ENCODE peak calls at places on chromosomes 4 and X, in eight cellular contexts. One of them, this sample, is unnamed.

GRCh38 chr4:145061325-145061920 is 36.6 kb downstream of the ANAPC10 start:
- DNase-seq in right lobe of liver: no peak
- DNase-seq in GM12864: peak; percentile 35
- DNase-seq in HepG2: peak; percentile 41
- DNase-seq in esophagus muscularis mucosa: no peak
- DNase-seq in dorsolateral prefrontal cortex: no peak
- DNase-seq in cardiac fibroblast: peak; percentile 79
- DNase-seq in heart left ventricle: no peak
- DNase-seq in this sample: peak; percentile 61

GRCh38 chr4:25377572-25377882 is 464 bp downstream of the ANAPC4 start:
- DNase-seq in dorsolateral prefrontal cortex: no peak
- DNase-seq in right lobe of liver: no peak
- DNase-seq in HepG2: no peak
- DNase-seq in GM12864: no peak
- DNase-seq in heart left ventricle: no peak
- DNase-seq in cardiac fibroblast: no peak
- DNase-seq in esophagus muscularis mucosa: no peak
- DNase-seq in this sample: no peak

GRCh38 chr4:141246243-141246642 is 25.5 kb downstream of the ZNF330 start:
- DNase-seq in dorsolateral prefrontal cortex: no peak
- DNase-seq in esophagus muscularis mucosa: no peak
- DNase-seq in right lobe of liver: no peak
- DNase-seq in cardiac fibroblast: peak; percentile 76
- DNase-seq in HepG2: no peak
- DNase-seq in GM12864: no peak
- DNase-seq in heart left ventricle: no peak
- DNase-seq in this sample: peak; percentile 52

GRCh38 chrX:69214463-69214862 is 49.2 kb upstream of the PJA1 start:
- DNase-seq in heart left ventricle: no peak
- DNase-seq in GM12864: no peak
- DNase-seq in dorsolateral prefrontal cortex: no peak
- DNase-seq in HepG2: no peak
- DNase-seq in right lobe of liver: no peak
- DNase-seq in esophagus muscularis mucosa: no peak
- DNase-seq in cardiac fibroblast: no peak
- DNase-seq in this sample: no peak

GRCh38 chrX:132743086-132743485 is 215.3 kb downstream of the HS6ST2 start:
- DNase-seq in cardiac fibroblast: no peak
- DNase-seq in right lobe of liver: no peak
- DNase-seq in esophagus muscularis mucosa: no peak
- DNase-seq in HepG2: no peak
- DNase-seq in dorsolateral prefrontal cortex: no peak
- DNase-seq in GM12864: no peak
- DNase-seq in heart left ventricle: no peak
- DNase-seq in this sample: no peak

GRCh38 chrX:9316096-9316495 is 148.8 kb upstream of the TBL1X start:
- DNase-seq in dorsolateral prefrontal cortex: no peak
- DNase-seq in GM12864: no peak
- DNase-seq in right lobe of liver: no peak
- DNase-seq in HepG2: no peak
- DNase-seq in cardiac fibroblast: no peak
- DNase-seq in heart left ventricle: no peak
- DNase-seq in esophagus muscularis mucosa: no peak
- DNase-seq in this sample: no peak

GRCh38 chr4:87839309-87839946 is 6.7 kb downstream of the MEPE start:
- DNase-seq in esophagus muscularis mucosa: no peak
- DNase-seq in right lobe of liver: no peak
- DNase-seq in HepG2: no peak
- DNase-seq in heart left ventricle: no peak
- DNase-seq in cardiac fibroblast: peak; percentile 65
- DNase-seq in GM12864: no peak
- DNase-seq in dorsolateral prefrontal cortex: peak; percentile 63
- DNase-seq in this sample: peak; percentile 69

GRCh38 chrX:72254835-72255234 is 16.0 kb upstream of the ERCC6L start:
- DNase-seq in HepG2: no peak
- DNase-seq in dorsolateral prefrontal cortex: no peak
- DNase-seq in cardiac fibroblast: no peak
- DNase-seq in heart left ventricle: no peak
- DNase-seq in esophagus muscularis mucosa: no peak
- DNase-seq in GM12864: no peak
- DNase-seq in right lobe of liver: no peak
- DNase-seq in this sample: no peak

GRCh38 chr4:8547108-8547911 is 32.9 kb upstream of the GPR78 start:
- DNase-seq in heart left ventricle: peak; percentile 16
- DNase-seq in right lobe of liver: no peak
- DNase-seq in dorsolateral prefrontal cortex: no peak
- DNase-seq in HepG2: peak; percentile 12
- DNase-seq in esophagus muscularis mucosa: no peak
- DNase-seq in GM12864: no peak
- DNase-seq in cardiac fibroblast: peak; percentile 34
- DNase-seq in this sample: peak; percentile 26

GRCh38 chrX:125289920-125290319 is 29.8 kb upstream of the TEX13C start:
- DNase-seq in cardiac fibroblast: no peak
- DNase-seq in esophagus muscularis mucosa: no peak
- DNase-seq in heart left ventricle: no peak
- DNase-seq in right lobe of liver: no peak
- DNase-seq in GM12864: no peak
- DNase-seq in HepG2: no peak
- DNase-seq in dorsolateral prefrontal cortex: no peak
- DNase-seq in this sample: no peak

GRCh38 chr4:80097395-80098177 is 24.6 kb upstream of the ANTXR2 start:
- DNase-seq in dorsolateral prefrontal cortex: no peak
- DNase-seq in esophagus muscularis mucosa: no peak
- DNase-seq in cardiac fibroblast: peak; percentile 96
- DNase-seq in HepG2: no peak
- DNase-seq in GM12864: no peak
- DNase-seq in right lobe of liver: no peak
- DNase-seq in heart left ventricle: peak; percentile 56
- DNase-seq in this sample: peak; percentile 95

GRCh38 chr4:186021461-186022167 is 47.3 kb upstream of the TLR3 start:
- DNase-seq in dorsolateral prefrontal cortex: peak; percentile 44
- DNase-seq in heart left ventricle: no peak
- DNase-seq in HepG2: peak; percentile 30
- DNase-seq in right lobe of liver: no peak
- DNase-seq in esophagus muscularis mucosa: peak; percentile 45
- DNase-seq in GM12864: no peak
- DNase-seq in cardiac fibroblast: peak; percentile 68
- DNase-seq in this sample: peak; percentile 38

GRCh38 chr4:154586296-154587033 is 4.1 kb downstream of the FGA start:
- DNase-seq in HepG2: no peak
- DNase-seq in esophagus muscularis mucosa: no peak
- DNase-seq in heart left ventricle: no peak
- DNase-seq in right lobe of liver: peak; percentile 68
- DNase-seq in cardiac fibroblast: no peak
- DNase-seq in dorsolateral prefrontal cortex: no peak
- DNase-seq in GM12864: no peak
- DNase-seq in this sample: no peak

GRCh38 chrX:35166023-35166422 is 223.4 kb downstream of the FAM47B start:
- DNase-seq in cardiac fibroblast: no peak
- DNase-seq in esophagus muscularis mucosa: no peak
- DNase-seq in dorsolateral prefrontal cortex: no peak
- DNase-seq in GM12864: no peak
- DNase-seq in right lobe of liver: no peak
- DNase-seq in HepG2: no peak
- DNase-seq in heart left ventricle: no peak
- DNase-seq in this sample: no peak

GRCh38 chrX:113390531-113390930 is 549.9 kb upstream of the AMOT start:
- DNase-seq in heart left ventricle: no peak
- DNase-seq in right lobe of liver: no peak
- DNase-seq in cardiac fibroblast: no peak
- DNase-seq in HepG2: no peak
- DNase-seq in esophagus muscularis mucosa: no peak
- DNase-seq in dorsolateral prefrontal cortex: no peak
- DNase-seq in GM12864: no peak
- DNase-seq in this sample: no peak

GRCh38 chr4:154707877-154708276 is 35.9 kb upstream of the LRAT start:
- DNase-seq in HepG2: no peak
- DNase-seq in cardiac fibroblast: no peak
- DNase-seq in dorsolateral prefrontal cortex: peak; percentile 19
- DNase-seq in esophagus muscularis mucosa: no peak
- DNase-seq in heart left ventricle: no peak
- DNase-seq in GM12864: no peak
- DNase-seq in right lobe of liver: no peak
- DNase-seq in this sample: no peak

GRCh38 chr4:38287090-38287843 is 327.1 kb downstream of the PTTG2 start:
- DNase-seq in GM12864: no peak
- DNase-seq in dorsolateral prefrontal cortex: no peak
- DNase-seq in heart left ventricle: no peak
- DNase-seq in right lobe of liver: no peak
- DNase-seq in esophagus muscularis mucosa: no peak
- DNase-seq in cardiac fibroblast: no peak
- DNase-seq in HepG2: no peak
- DNase-seq in this sample: no peak

GRCh38 chr4:2790583-2791517 is 2.0 kb upstream of the SH3BP2 start:
- DNase-seq in cardiac fibroblast: no peak
- DNase-seq in esophagus muscularis mucosa: no peak
- DNase-seq in right lobe of liver: peak; percentile 94
- DNase-seq in heart left ventricle: no peak
- DNase-seq in dorsolateral prefrontal cortex: no peak
- DNase-seq in HepG2: no peak
- DNase-seq in GM12864: no peak
- DNase-seq in this sample: no peak

GRCh38 chrX:143781103-143781502 is 60.6 kb upstream of the SPANXN2 start:
- DNase-seq in GM12864: no peak
- DNase-seq in dorsolateral prefrontal cortex: no peak
- DNase-seq in HepG2: no peak
- DNase-seq in cardiac fibroblast: peak; percentile 2
- DNase-seq in right lobe of liver: no peak
- DNase-seq in heart left ventricle: no peak
- DNase-seq in esophagus muscularis mucosa: no peak
- DNase-seq in this sample: no peak
- TF ChIP-seq CTCF in GM12864: no peak
- TF ChIP-seq CTCF in dorsolateral prefrontal cortex: no peak
- TF ChIP-seq CTCF in HepG2: no peak
- TF ChIP-seq CTCF in cardiac fibroblast: no peak
- TF ChIP-seq CTCF in right lobe of liver: no peak
- TF ChIP-seq CTCF in heart left ventricle: no peak
- TF ChIP-seq CTCF in esophagus muscularis mucosa: no peak
- TF ChIP-seq CTCF in this sample: no peak

GRCh38 chrX:97399400-97399799 is 515.7 kb downstream of the RPA4 start:
- DNase-seq in right lobe of liver: no peak
- DNase-seq in cardiac fibroblast: peak; percentile 38
- DNase-seq in HepG2: no peak
- DNase-seq in heart left ventricle: no peak
- DNase-seq in GM12864: peak; percentile 45
- DNase-seq in dorsolateral prefrontal cortex: no peak
- DNase-seq in esophagus muscularis mucosa: no peak
- DNase-seq in this sample: peak; percentile 45
- H3K4me3 ChIP-seq in right lobe of liver: no peak overlapping the region
- H3K4me3 ChIP-seq in cardiac fibroblast: no peak overlapping the region
- H3K4me3 ChIP-seq in HepG2: no peak overlapping the region
- H3K4me3 ChIP-seq in heart left ventricle: no peak overlapping the region
- H3K4me3 ChIP-seq in GM12864: no peak overlapping the region
- H3K4me3 ChIP-seq in dorsolateral prefrontal cortex: no peak overlapping the region
- H3K4me3 ChIP-seq in esophagus muscularis mucosa: no peak overlapping the region
- H3K4me3 ChIP-seq in this sample: no peak overlapping the region

GRCh38 chrX:39935414-39936064 is 162.2 kb downstream of the BCOR start:
- DNase-seq in GM12864: no peak
- DNase-seq in esophagus muscularis mucosa: no peak
- DNase-seq in cardiac fibroblast: no peak
- DNase-seq in heart left ventricle: no peak
- DNase-seq in dorsolateral prefrontal cortex: no peak
- DNase-seq in HepG2: peak; percentile 42
- DNase-seq in right lobe of liver: no peak
- DNase-seq in this sample: no peak
- TF ChIP-seq CTCF in GM12864: no peak
- TF ChIP-seq CTCF in esophagus muscularis mucosa: no peak
- TF ChIP-seq CTCF in cardiac fibroblast: no peak
- TF ChIP-seq CTCF in heart left ventricle: no peak
- TF ChIP-seq CTCF in dorsolateral prefrontal cortex: no peak
- TF ChIP-seq CTCF in HepG2: peak; percentile 69
- TF ChIP-seq CTCF in right lobe of liver: no peak
- TF ChIP-seq CTCF in this sample: no peak

DNA sequence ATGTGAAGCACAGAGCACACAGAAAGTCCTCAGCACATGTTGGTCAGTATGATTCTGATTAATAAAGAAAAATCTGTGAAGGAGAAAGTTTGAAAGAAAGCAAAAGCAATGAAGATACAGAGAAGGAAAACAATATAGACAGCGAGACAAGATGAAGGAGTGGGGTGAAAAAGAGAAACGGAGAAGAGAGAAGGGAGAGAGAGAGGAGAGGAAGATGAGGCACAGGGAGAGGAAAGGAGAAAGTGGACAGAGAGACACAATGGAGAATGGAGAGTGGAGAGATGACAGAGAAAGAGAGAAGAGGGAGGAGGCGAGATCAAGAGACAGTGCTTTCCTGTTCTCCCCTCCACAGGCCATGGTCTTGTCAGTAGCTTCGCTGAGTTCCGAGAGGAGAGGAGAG is 3.9 kb upstream of the KCND1 start:
- DNase-seq in esophagus muscularis mucosa: no peak
- DNase-seq in cardiac fibroblast: no peak
- DNase-seq in right lobe of liver: no peak
- DNase-seq in dorsolateral prefrontal cortex: no peak
- DNase-seq in heart left ventricle: no peak
- DNase-seq in HepG2: no peak
- DNase-seq in GM12864: no peak
- DNase-seq in this sample: no peak
- H3K4me3 ChIP-seq in esophagus muscularis mucosa: no peak overlapping the region
- H3K4me3 ChIP-seq in cardiac fibroblast: no peak overlapping the region
- H3K4me3 ChIP-seq in right lobe of liver: no peak overlapping the region
- H3K4me3 ChIP-seq in dorsolateral prefrontal cortex: no peak overlapping the region
- H3K4me3 ChIP-seq in heart left ventricle: no peak overlapping the region
- H3K4me3 ChIP-seq in HepG2: no peak overlapping the region
- H3K4me3 ChIP-seq in GM12864: no peak overlapping the region
- H3K4me3 ChIP-seq in this sample: no peak overlapping the region

This sample was measured in foreskin fibroblast.